ENCODE peak calls at places on chromosomes 11 and 22, in seven cellular contexts. O, F, L, N, P, Q and V are unnamed samples.

GRCh38 chr11:117375960-117376359 is 48.3 kb downstream of the CEP164 start:
- DNase-seq in O (no peak), F (no peak), L (no peak), N (no peak), P (no peak), Q (no peak), V (no peak)

GRCh38 chr22:29215012-29215860 is 9.5 kb downstream of the EMID1 start:
- DNase-seq in O (no peak), F (no peak), L (no peak), N (no peak), P (no peak), Q (no peak), V (no peak)

GRCh38 chr11:131581006-131581405 is 210.6 kb downstream of the NTM start:
- DNase-seq in O (no peak), F (no peak), L (peak; percentile 58), N (no peak), P (no peak), Q (no peak), V (no peak)

GRCh38 chr11:113376156-113376555 is 11.4 kb upstream of the ANKK1 start:
- DNase-seq in O (no peak), F (no peak), L (peak; percentile 20), N (no peak), P (no peak), Q (no peak), V (no peak)

GRCh38 chr11:47060807-47061206 is 115.9 kb downstream of the ARFGAP2 start:
- DNase-seq in O (no peak), F (no peak), L (peak; percentile 64), N (no peak), P (no peak), Q (no peak), V (no peak)

GRCh38 chr22:42639541-42640241 is 710 bp downstream of the ATP5MGL start:
- DNase-seq in O (no peak), F (no peak), L (peak; percentile 57), N (no peak), P (no peak), Q (no peak), V (no peak)

GRCh38 chr11:67118059-67118766 is 850 bp upstream of the KDM2A start:
- DNase-seq in O (peak; percentile 53), F (peak; percentile 46), L (peak; percentile 17), N (no peak), P (peak; percentile 46), Q (peak; percentile 69), V (no peak)

GRCh38 chr11:87628161-87628560 is 547.1 kb downstream of the RAB38 start:
- DNase-seq in O (no peak), F (no peak), L (no peak), N (no peak), P (no peak), Q (no peak), V (no peak)

GRCh38 chr22:44938886-44939285 is 70.9 kb downstream of the PHF21B start:
- DNase-seq in O (no peak), F (no peak), L (no peak), N (no peak), P (no peak), Q (no peak), V (no peak)

GRCh38 chr11:6650104-6650503 is 5.5 kb downstream of the DCHS1 start:
- DNase-seq in O (no peak), F (no peak), L (no peak), N (no peak), P (no peak), Q (no peak), V (no peak)

GRCh38 chr11:71153005-71153395 is 99.4 kb downstream of the SHANK2 start:
- DNase-seq in O (no peak), F (peak; percentile 27), L (no peak), N (no peak), P (no peak), Q (no peak), V (no peak)

GRCh38 chr11:119782021-119782420 is 53.0 kb upstream of the NECTIN1 start:
- DNase-seq in O (no peak), F (no peak), L (no peak), N (no peak), P (no peak), Q (peak; percentile 0), V (no peak)

GRCh38 chr11:118104491-118104890 is 17.7 kb upstream of the SMIM35 start:
- DNase-seq in O (no peak), F (no peak), L (no peak), N (no peak), P (no peak), Q (no peak), V (no peak)

GRCh38 chr11:80844110-80844509 is 1403.3 kb upstream of the TENM4 start:
- DNase-seq in O (no peak), F (no peak), L (no peak), N (no peak), P (no peak), Q (no peak), V (no peak)

GRCh38 chr22:17896552-17896951 is 122.3 kb upstream of the BID start:
- DNase-seq in O (no peak), F (no peak), L (no peak), N (no peak), P (no peak), Q (no peak), V (no peak)

GRCh38 chr11:1624621-1625020 is 2.7 kb upstream of the KRTAP5-4 start:
- DNase-seq in O (no peak), F (no peak), L (no peak), N (no peak), P (no peak), Q (no peak), V (no peak)

GRCh38 chr11:69573751-69574382 is 67.1 kb upstream of the CCND1 start:
- DNase-seq in O (no peak), F (no peak), L (no peak), N (no peak), P (no peak), Q (no peak), V (no peak)

GRCh38 chr11:24793479-24793878 is 296.6 kb downstream of the LUZP2 start:
- DNase-seq in O (no peak), F (no peak), L (peak; percentile 74), N (no peak), P (no peak), Q (no peak), V (no peak)

GRCh38 chr11:45171550-45171949 is 25.1 kb downstream of the PRDM11 start:
- DNase-seq in O (no peak), F (no peak), L (no peak), N (no peak), P (no peak), Q (no peak), V (no peak)

GRCh38 chr11:22878039-22878438 is 17.8 kb upstream of the CCDC179 start:
- DNase-seq in O (no peak), F (no peak), L (no peak), N (no peak), P (no peak), Q (no peak), V (no peak)

GRCh38 chr11:119755351-119756071 is 26.5 kb upstream of the NECTIN1 start:
- DNase-seq in O (no peak), F (no peak), L (no peak), N (no peak), P (no peak), Q (no peak), V (no peak)

GRCh38 chr22:24156915-24157782 is 24.1 kb upstream of the SUSD2 start:
- DNase-seq in O (peak; percentile 75), F (peak; percentile 90), L (peak; percentile 64), N (peak; percentile 65), P (peak; percentile 85), Q (peak; percentile 94), V (peak; percentile 87)

DNA sequence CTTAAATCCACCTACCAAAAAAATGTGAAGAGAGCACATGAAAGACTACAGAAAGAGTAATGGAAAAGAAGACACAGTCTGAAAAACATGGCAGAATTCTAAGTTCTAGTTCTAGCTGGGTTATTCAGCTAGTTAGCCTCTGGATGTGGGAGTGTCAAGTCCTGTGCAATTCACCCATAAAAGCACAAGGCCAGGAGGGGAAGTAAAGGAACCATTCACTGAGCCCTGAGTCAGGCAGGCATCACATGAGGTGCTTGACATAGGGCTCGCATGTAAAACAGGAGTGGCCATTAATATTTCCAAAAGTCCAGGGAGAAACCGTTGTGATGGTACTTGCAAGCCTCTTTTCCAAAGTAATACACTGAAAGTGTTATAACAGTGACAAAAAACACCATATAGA is 103.7 kb downstream of the GAB2 start:
- DNase-seq in O (no peak), F (peak; percentile 33), L (no peak), N (no peak), P (no peak), Q (no peak), V (no peak)
- H3K27ac ChIP-seq in O (no peak overlapping the region), F (peak overlapping the region; percentile 9), L (no peak overlapping the region), N (peak overlapping the region; percentile 50), P (no peak overlapping the region), Q (peak overlapping the region; percentile 25), V (peak overlapping the region; percentile 83)

DNA sequence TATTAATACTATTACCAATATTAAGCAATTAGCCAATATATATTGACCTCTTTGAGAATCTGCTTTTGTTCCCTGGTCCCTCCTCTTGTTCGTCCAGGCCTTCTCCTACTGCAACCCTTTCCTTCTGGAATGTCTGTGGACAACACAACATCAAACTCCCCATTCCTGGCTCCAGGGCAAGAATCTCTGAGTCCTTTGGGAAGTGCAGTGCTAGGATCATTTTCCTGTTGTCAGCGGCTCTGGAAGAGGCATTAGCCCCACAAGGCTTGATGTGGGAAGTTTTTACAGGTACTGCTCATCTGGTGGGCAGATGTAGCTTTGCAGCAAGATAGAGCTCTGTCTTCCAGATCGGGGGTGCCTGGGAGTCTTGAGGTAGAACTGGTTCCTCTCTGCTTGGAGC is 74.3 kb downstream of the RPUSD4 start:
- DNase-seq in O (no peak), F (no peak), L (no peak), N (no peak), P (no peak), Q (no peak), V (no peak)
- H3K4me1 ChIP-seq in O (no peaks in the 10 kb centered on the region), F (no peaks in the 10 kb centered on the region), L (peaks cover 18% of the 10 kb centered on the region), N (peaks cover 16% of the 10 kb centered on the region), P (no peaks in the 10 kb centered on the region), Q (peaks cover 43% of the 10 kb centered on the region), V (peaks cover 47% of the 10 kb centered on the region)

GRCh38 chr11:133443361-133443760 is 88.9 kb downstream of the OPCML start:
- DNase-seq in O (no peak), F (no peak), L (no peak), N (no peak), P (no peak), Q (no peak), V (no peak)

DNA sequence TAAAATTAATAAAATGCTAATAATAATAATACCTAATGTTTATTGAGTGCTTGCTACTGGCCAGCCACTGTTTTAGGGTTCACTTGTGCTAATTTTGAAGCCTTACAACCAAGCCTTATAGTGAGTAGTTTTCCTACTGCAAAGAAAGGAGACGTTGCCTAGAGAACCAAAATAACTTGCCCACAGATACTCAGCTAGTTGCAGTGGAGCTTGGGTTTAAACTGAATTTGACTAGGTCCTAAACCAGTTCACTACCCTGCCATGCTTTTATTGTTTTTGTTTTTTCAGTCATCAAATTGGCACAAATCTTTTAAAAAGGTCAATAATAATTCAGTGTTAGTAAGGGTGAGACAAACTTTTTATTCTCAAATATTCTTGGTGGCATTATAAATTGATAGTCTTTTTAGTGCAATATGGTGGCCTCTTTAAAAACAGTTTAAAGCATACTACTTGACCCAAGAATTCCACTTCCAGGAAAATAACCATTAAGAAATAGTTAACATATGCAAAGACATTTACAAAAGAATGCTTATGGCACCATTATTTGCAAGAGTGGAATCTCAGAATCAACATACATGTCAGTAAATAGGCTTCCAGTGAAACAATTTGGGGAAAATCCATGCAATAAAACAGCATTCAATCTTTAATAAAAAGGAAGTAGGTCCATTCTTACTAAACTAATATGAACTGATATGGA is 90.2 kb downstream of the OPCML start:
- DNase-seq in O (no peak), F (no peak), L (no peak), N (no peak), P (no peak), Q (no peak), V (no peak)
- H3K27ac ChIP-seq in O (no peak overlapping the region), F (no peak overlapping the region), L (no peak overlapping the region), N (no peak overlapping the region), P (no peak overlapping the region), Q (no peak overlapping the region), V (no peak overlapping the region)

GRCh38 chr11:94729352-94729751 is 38.8 kb upstream of the AMOTL1 start:
- DNase-seq in O (no peak), F (no peak), L (no peak), N (no peak), P (no peak), Q (no peak), V (no peak)
- H3K4me1 ChIP-seq in O (no peaks in the 10 kb centered on the region), F (no peaks in the 10 kb centered on the region), L (peaks cover 10% of the 10 kb centered on the region), N (no peaks in the 10 kb centered on the region), P (no peaks in the 10 kb centered on the region), Q (peaks cover 11% of the 10 kb centered on the region), V (peaks cover 10% of the 10 kb centered on the region)